ENCODE peak calls at places on chromosomes 4 and X, in eight cellular contexts. One of them, this sample, is unnamed.

GRCh38 chrX:146278381-146278780 is 460.8 kb downstream of the SLITRK2 start:
- DNase-seq in upper lobe of left lung: no peak
- DNase-seq in tibial nerve: no peak
- DNase-seq in sigmoid colon: no peak
- DNase-seq in HCT116: no peak
- DNase-seq in uterus: no peak
- DNase-seq in endothelial cell of umbilical vein: no peak
- DNase-seq in breast epithelium: no peak
- DNase-seq in this sample: no peak

GRCh38 chr4:163495900-163496299 is 1.4 kb downstream of the TMA16 start:
- DNase-seq in HCT116: no peak
- DNase-seq in breast epithelium: no peak
- DNase-seq in uterus: no peak
- DNase-seq in upper lobe of left lung: no peak
- DNase-seq in tibial nerve: no peak
- DNase-seq in endothelial cell of umbilical vein: peak
- DNase-seq in sigmoid colon: no peak
- DNase-seq in this sample: no peak

GRCh38 chr4:154604696-154605200 is 7.7 kb downstream of the FGG start:
- DNase-seq in endothelial cell of umbilical vein: no peak
- DNase-seq in breast epithelium: no peak
- DNase-seq in uterus: no peak
- DNase-seq in tibial nerve: no peak
- DNase-seq in sigmoid colon: no peak
- DNase-seq in upper lobe of left lung: no peak
- DNase-seq in HCT116: no peak
- DNase-seq in this sample: no peak

GRCh38 chr4:183729430-183730328 is 70.6 kb downstream of the TRAPPC11 start:
- DNase-seq in uterus: no peak
- DNase-seq in HCT116: no peak
- DNase-seq in sigmoid colon: no peak
- DNase-seq in upper lobe of left lung: no peak
- DNase-seq in breast epithelium: no peak
- DNase-seq in tibial nerve: no peak
- DNase-seq in endothelial cell of umbilical vein: no peak
- DNase-seq in this sample: no peak

GRCh38 chr4:673349-674091 is 556 bp downstream of the ATP5ME start:
- DNase-seq in sigmoid colon: no peak
- DNase-seq in upper lobe of left lung: peak
- DNase-seq in HCT116: no peak
- DNase-seq in endothelial cell of umbilical vein: peak
- DNase-seq in breast epithelium: no peak
- DNase-seq in uterus: no peak
- DNase-seq in tibial nerve: peak
- DNase-seq in this sample: no peak

GRCh38 chr4:24956763-24957162 is 43.9 kb upstream of the CCDC149 start:
- DNase-seq in HCT116: no peak
- DNase-seq in upper lobe of left lung: no peak
- DNase-seq in sigmoid colon: no peak
- DNase-seq in uterus: no peak
- DNase-seq in endothelial cell of umbilical vein: no peak
- DNase-seq in tibial nerve: no peak
- DNase-seq in breast epithelium: no peak
- DNase-seq in this sample: no peak

GRCh38 chr4:101037938-101038413 is 309.4 kb downstream of the PPP3CA start:
- DNase-seq in tibial nerve: no peak
- DNase-seq in sigmoid colon: no peak
- DNase-seq in HCT116: no peak
- DNase-seq in breast epithelium: no peak
- DNase-seq in endothelial cell of umbilical vein: peak
- DNase-seq in upper lobe of left lung: no peak
- DNase-seq in uterus: no peak
- DNase-seq in this sample: no peak

GRCh38 chr4:180571516-180571915 is 1671.7 kb upstream of the TENM3 start:
- DNase-seq in tibial nerve: no peak
- DNase-seq in uterus: no peak
- DNase-seq in breast epithelium: no peak
- DNase-seq in upper lobe of left lung: no peak
- DNase-seq in HCT116: no peak
- DNase-seq in endothelial cell of umbilical vein: no peak
- DNase-seq in sigmoid colon: no peak
- DNase-seq in this sample: no peak

GRCh38 chr4:78477276-78477675 is 74.3 kb upstream of the ANXA3 start:
- DNase-seq in uterus: no peak
- DNase-seq in sigmoid colon: no peak
- DNase-seq in HCT116: no peak
- DNase-seq in breast epithelium: no peak
- DNase-seq in upper lobe of left lung: no peak
- DNase-seq in tibial nerve: no peak
- DNase-seq in endothelial cell of umbilical vein: peak
- DNase-seq in this sample: no peak

GRCh38 chr4:174490356-174490969 is 31.8 kb downstream of the HPGD start:
- DNase-seq in HCT116: no peak
- DNase-seq in uterus: no peak
- DNase-seq in sigmoid colon: no peak
- DNase-seq in endothelial cell of umbilical vein: peak
- DNase-seq in tibial nerve: no peak
- DNase-seq in breast epithelium: no peak
- DNase-seq in upper lobe of left lung: no peak
- DNase-seq in this sample: no peak

GRCh38 chr4:153131478-153132069 is 72.7 kb upstream of the TRIM2 start:
- DNase-seq in HCT116: no peak
- DNase-seq in breast epithelium: no peak
- DNase-seq in sigmoid colon: no peak
- DNase-seq in tibial nerve: no peak
- DNase-seq in uterus: no peak
- DNase-seq in endothelial cell of umbilical vein: no peak
- DNase-seq in upper lobe of left lung: no peak
- DNase-seq in this sample: no peak

DNA sequence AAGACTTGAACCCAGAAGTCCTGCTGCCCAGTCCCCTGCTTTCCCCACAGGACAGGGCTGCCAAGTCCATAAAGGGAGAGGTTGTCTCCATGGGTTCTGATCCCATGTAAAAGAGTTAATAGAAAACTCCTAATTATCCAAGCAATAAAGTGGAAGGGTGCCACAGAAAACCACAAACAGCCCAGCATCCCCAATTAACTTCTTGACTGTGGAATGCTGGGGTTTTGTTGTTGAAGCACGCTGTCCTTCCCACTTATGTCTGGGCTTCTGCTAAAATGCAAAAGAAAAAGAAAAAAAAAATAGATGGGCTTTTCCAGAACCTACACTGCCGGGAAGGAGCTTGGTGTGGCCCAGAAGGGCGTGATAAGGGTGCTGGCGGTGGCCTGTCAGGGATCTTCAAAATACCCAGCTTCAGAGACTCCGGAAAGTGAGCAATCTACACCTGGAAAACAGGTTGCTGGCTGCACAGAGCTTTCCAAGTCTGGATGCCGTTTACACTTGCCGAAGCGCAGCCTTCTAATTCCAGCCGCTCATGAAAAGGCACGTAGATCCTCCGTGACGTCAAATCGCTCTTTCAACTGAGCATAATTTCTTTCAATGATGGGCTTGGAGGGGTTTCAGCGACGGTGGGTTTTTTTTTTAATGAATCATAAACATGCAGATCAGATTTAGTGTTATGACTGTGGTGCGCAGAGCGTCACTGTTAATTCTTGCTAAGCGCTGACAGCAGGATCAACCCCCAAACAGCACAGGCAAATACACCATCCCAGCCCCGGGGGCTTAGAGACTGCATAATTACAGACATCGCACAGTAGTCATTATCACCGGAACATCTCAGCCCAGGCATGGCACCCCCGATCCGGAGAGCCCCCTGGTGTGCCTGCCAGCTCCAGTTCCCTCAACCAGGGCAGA is 197.6 kb downstream of the BCOR start:
- DNase-seq in endothelial cell of umbilical vein: no peak
- DNase-seq in HCT116: no peak
- DNase-seq in upper lobe of left lung: no peak
- DNase-seq in breast epithelium: no peak
- DNase-seq in tibial nerve: no peak
- DNase-seq in sigmoid colon: no peak
- DNase-seq in uterus: no peak
- DNase-seq in this sample: no peak
- H3K4me3 ChIP-seq in endothelial cell of umbilical vein: no peak
- H3K4me3 ChIP-seq in HCT116: no peak
- H3K4me3 ChIP-seq in upper lobe of left lung: no peak
- H3K4me3 ChIP-seq in breast epithelium: peak
- H3K4me3 ChIP-seq in tibial nerve: no peak
- H3K4me3 ChIP-seq in sigmoid colon: no peak
- H3K4me3 ChIP-seq in uterus: no peak
- H3K4me3 ChIP-seq in this sample: no peak

GRCh38 chrX:120244735-120245498 is 5.7 kb upstream of the ZBTB33 start:
- DNase-seq in sigmoid colon: peak
- DNase-seq in tibial nerve: peak
- DNase-seq in upper lobe of left lung: peak
- DNase-seq in endothelial cell of umbilical vein: peak
- DNase-seq in uterus: peak
- DNase-seq in HCT116: peak
- DNase-seq in breast epithelium: peak
- DNase-seq in this sample: peak
- TF ChIP-seq POLR2A in sigmoid colon: no peak
- TF ChIP-seq POLR2A in tibial nerve: peak
- TF ChIP-seq POLR2A in upper lobe of left lung: no peak
- TF ChIP-seq POLR2A in endothelial cell of umbilical vein: no peak
- TF ChIP-seq POLR2A in uterus: no peak
- TF ChIP-seq POLR2A in HCT116: no peak
- TF ChIP-seq POLR2A in breast epithelium: no peak
- TF ChIP-seq POLR2A in this sample: no peak

GRCh38 chr4:121190389-121190788 is 26.3 kb upstream of the TNIP3 start:
- DNase-seq in tibial nerve: no peak
- DNase-seq in breast epithelium: no peak
- DNase-seq in upper lobe of left lung: no peak
- DNase-seq in sigmoid colon: no peak
- DNase-seq in endothelial cell of umbilical vein: no peak
- DNase-seq in HCT116: no peak
- DNase-seq in uterus: no peak
- DNase-seq in this sample: no peak

GRCh38 chr4:121192013-121192412 is 27.9 kb upstream of the TNIP3 start:
- DNase-seq in tibial nerve: no peak
- DNase-seq in HCT116: no peak
- DNase-seq in breast epithelium: no peak
- DNase-seq in endothelial cell of umbilical vein: no peak
- DNase-seq in sigmoid colon: no peak
- DNase-seq in uterus: no peak
- DNase-seq in upper lobe of left lung: no peak
- DNase-seq in this sample: no peak

GRCh38 chr4:121189351-121189750 is 25.2 kb upstream of the TNIP3 start:
- DNase-seq in endothelial cell of umbilical vein: no peak
- DNase-seq in upper lobe of left lung: no peak
- DNase-seq in uterus: no peak
- DNase-seq in HCT116: no peak
- DNase-seq in breast epithelium: no peak
- DNase-seq in sigmoid colon: no peak
- DNase-seq in tibial nerve: no peak
- DNase-seq in this sample: no peak

GRCh38 chr4:121191351-121191750 is 27.2 kb upstream of the TNIP3 start:
- DNase-seq in tibial nerve: no peak
- DNase-seq in endothelial cell of umbilical vein: no peak
- DNase-seq in HCT116: no peak
- DNase-seq in breast epithelium: no peak
- DNase-seq in sigmoid colon: no peak
- DNase-seq in upper lobe of left lung: no peak
- DNase-seq in uterus: no peak
- DNase-seq in this sample: no peak

DNA sequence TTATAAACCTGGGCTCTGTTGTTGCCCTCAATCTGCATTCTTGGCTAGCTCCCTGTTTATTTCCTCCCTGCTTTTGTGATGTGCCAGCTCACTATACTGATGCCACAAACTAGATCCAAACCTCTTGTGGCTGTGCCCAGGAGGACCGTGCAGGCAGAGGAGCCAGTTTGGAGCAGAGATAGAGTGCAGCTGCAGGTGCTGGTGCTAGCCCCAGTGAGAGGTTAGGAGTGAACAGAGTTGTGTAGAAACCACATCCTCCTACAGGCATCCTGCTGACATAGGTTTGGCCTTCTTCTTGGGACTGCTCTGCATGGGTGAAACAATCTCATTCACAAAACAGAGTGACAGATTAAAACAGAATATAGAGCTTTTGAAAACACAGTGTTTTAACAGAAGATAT is 25.7 kb upstream of the TNIP3 start:
- DNase-seq in HCT116: no peak
- DNase-seq in upper lobe of left lung: no peak
- DNase-seq in endothelial cell of umbilical vein: no peak
- DNase-seq in uterus: no peak
- DNase-seq in tibial nerve: no peak
- DNase-seq in sigmoid colon: no peak
- DNase-seq in breast epithelium: no peak
- DNase-seq in this sample: no peak
- H3K4me3 ChIP-seq in HCT116: no peak
- H3K4me3 ChIP-seq in upper lobe of left lung: no peak
- H3K4me3 ChIP-seq in endothelial cell of umbilical vein: no peak
- H3K4me3 ChIP-seq in uterus: no peak
- H3K4me3 ChIP-seq in tibial nerve: no peak
- H3K4me3 ChIP-seq in sigmoid colon: no peak
- H3K4me3 ChIP-seq in breast epithelium: no peak
- H3K4me3 ChIP-seq in this sample: no peak

GRCh38 chrX:3192835-3193234 is 151.6 kb downstream of the ARSF start:
- DNase-seq in endothelial cell of umbilical vein: no peak
- DNase-seq in breast epithelium: no peak
- DNase-seq in upper lobe of left lung: no peak
- DNase-seq in sigmoid colon: no peak
- DNase-seq in tibial nerve: no peak
- DNase-seq in uterus: no peak
- DNase-seq in HCT116: no peak
- DNase-seq in this sample: no peak
- TF ChIP-seq POLR2A in endothelial cell of umbilical vein: no peak
- TF ChIP-seq POLR2A in breast epithelium: no peak
- TF ChIP-seq POLR2A in upper lobe of left lung: no peak
- TF ChIP-seq POLR2A in sigmoid colon: no peak
- TF ChIP-seq POLR2A in tibial nerve: no peak
- TF ChIP-seq POLR2A in uterus: no peak
- TF ChIP-seq POLR2A in HCT116: no peak
- TF ChIP-seq POLR2A in this sample: no peak